ENCODE peak calls at places on chromosome 4, in five cellular contexts. One of them, this sample, is unnamed.
A peak's percentile ranks its signal among the peaks of the same experiment; 100 is the strongest.

GRCh38 chr4:169612869-169613859 is 781 bp upstream of the NEK1 start:
- DNase-seq in fibroblast of gingiva: peak; percentile 66
- DNase-seq in NCI-H226: peak; percentile 48
- DNase-seq in brain microvascular endothelial cell: peak; percentile 82
- DNase-seq in lung microvascular endothelial cell: peak; percentile 84
- DNase-seq in this sample: no peak

GRCh38 chr4:102350634-102351033 is 5.4 kb upstream of the SLC39A8 start:
- DNase-seq in fibroblast of gingiva: no peak
- DNase-seq in NCI-H226: no peak
- DNase-seq in brain microvascular endothelial cell: no peak
- DNase-seq in lung microvascular endothelial cell: no peak
- DNase-seq in this sample: no peak

GRCh38 chr4:108170729-108171540 is 2.2 kb upstream of the LEF1 start:
- DNase-seq in fibroblast of gingiva: no peak
- DNase-seq in NCI-H226: no peak
- DNase-seq in brain microvascular endothelial cell: no peak
- DNase-seq in lung microvascular endothelial cell: no peak
- DNase-seq in this sample: no peak

GRCh38 chr4:167934216-167934615 is 158.1 kb upstream of the ANXA10 start:
- DNase-seq in fibroblast of gingiva: no peak
- DNase-seq in NCI-H226: no peak
- DNase-seq in brain microvascular endothelial cell: no peak
- DNase-seq in lung microvascular endothelial cell: no peak
- DNase-seq in this sample: no peak

GRCh38 chr4:67087897-67088296 is 457.4 kb downstream of the CENPC start:
- DNase-seq in fibroblast of gingiva: no peak
- DNase-seq in NCI-H226: no peak
- DNase-seq in brain microvascular endothelial cell: peak; percentile 12
- DNase-seq in lung microvascular endothelial cell: peak; percentile 0
- DNase-seq in this sample: no peak

GRCh38 chr4:40915318-40916217 is 165.8 kb downstream of the NSUN7 start:
- DNase-seq in fibroblast of gingiva: no peak
- DNase-seq in NCI-H226: no peak
- DNase-seq in brain microvascular endothelial cell: peak; percentile 47
- DNase-seq in lung microvascular endothelial cell: no peak
- DNase-seq in this sample: no peak

GRCh38 chr4:151922306-151922705 is 161.5 kb upstream of the GATB start:
- DNase-seq in fibroblast of gingiva: no peak
- DNase-seq in NCI-H226: peak; percentile 58
- DNase-seq in brain microvascular endothelial cell: no peak
- DNase-seq in lung microvascular endothelial cell: no peak
- DNase-seq in this sample: no peak

GRCh38 chr4:3320361-3321023 is 27.7 kb downstream of the RGS12 start:
- DNase-seq in fibroblast of gingiva: no peak
- DNase-seq in NCI-H226: no peak
- DNase-seq in brain microvascular endothelial cell: no peak
- DNase-seq in lung microvascular endothelial cell: no peak
- DNase-seq in this sample: no peak

GRCh38 chr4:3857316-3857926 is 91.2 kb downstream of the ADRA2C start:
- DNase-seq in fibroblast of gingiva: no peak
- DNase-seq in NCI-H226: no peak
- DNase-seq in brain microvascular endothelial cell: no peak
- DNase-seq in lung microvascular endothelial cell: no peak
- DNase-seq in this sample: no peak

GRCh38 chr4:139018501-139018900 is 2.9 kb downstream of the NOCT start:
- DNase-seq in fibroblast of gingiva: no peak
- DNase-seq in NCI-H226: no peak
- DNase-seq in brain microvascular endothelial cell: no peak
- DNase-seq in lung microvascular endothelial cell: no peak
- DNase-seq in this sample: no peak

GRCh38 chr4:14918336-14918735 is 83.9 kb upstream of the CPEB2 start:
- DNase-seq in fibroblast of gingiva: no peak
- DNase-seq in NCI-H226: no peak
- DNase-seq in brain microvascular endothelial cell: no peak
- DNase-seq in lung microvascular endothelial cell: no peak
- DNase-seq in this sample: no peak

GRCh38 chr4:119142837-119143236 is 7.2 kb downstream of the MYOZ2 start:
- DNase-seq in fibroblast of gingiva: no peak
- DNase-seq in NCI-H226: no peak
- DNase-seq in brain microvascular endothelial cell: no peak
- DNase-seq in lung microvascular endothelial cell: no peak
- DNase-seq in this sample: no peak

GRCh38 chr4:152672403-152673092 is 7.2 kb downstream of the TMEM154 start:
- DNase-seq in fibroblast of gingiva: no peak
- DNase-seq in NCI-H226: no peak
- DNase-seq in brain microvascular endothelial cell: no peak
- DNase-seq in lung microvascular endothelial cell: no peak
- DNase-seq in this sample: no peak

GRCh38 chr4:1008840-1009646 is 2.4 kb upstream of the FGFRL1 start:
- DNase-seq in fibroblast of gingiva: no peak
- DNase-seq in NCI-H226: peak; percentile 13
- DNase-seq in brain microvascular endothelial cell: no peak
- DNase-seq in lung microvascular endothelial cell: no peak
- DNase-seq in this sample: no peak

GRCh38 chr4:84389406-84389805 is 109.7 kb downstream of the NKX6-1 start:
- DNase-seq in fibroblast of gingiva: no peak
- DNase-seq in NCI-H226: no peak
- DNase-seq in brain microvascular endothelial cell: peak; percentile 40
- DNase-seq in lung microvascular endothelial cell: no peak
- DNase-seq in this sample: no peak

GRCh38 chr4:41660350-41660749 is 88.2 kb downstream of the PHOX2B start:
- DNase-seq in fibroblast of gingiva: no peak
- DNase-seq in NCI-H226: no peak
- DNase-seq in brain microvascular endothelial cell: no peak
- DNase-seq in lung microvascular endothelial cell: no peak
- DNase-seq in this sample: no peak

GRCh38 chr4:25807101-25807728 is 55.6 kb downstream of the SEL1L3 start:
- DNase-seq in fibroblast of gingiva: no peak
- DNase-seq in NCI-H226: no peak
- DNase-seq in brain microvascular endothelial cell: no peak
- DNase-seq in lung microvascular endothelial cell: no peak
- DNase-seq in this sample: no peak

GRCh38 chr4:5619913-5620625 is 88.3 kb downstream of the EVC2 start:
- DNase-seq in fibroblast of gingiva: peak; percentile 55
- DNase-seq in NCI-H226: no peak
- DNase-seq in brain microvascular endothelial cell: no peak
- DNase-seq in lung microvascular endothelial cell: no peak
- DNase-seq in this sample: no peak

GRCh38 chr4:21649691-21650090 is 298.9 kb downstream of the KCNIP4 start:
- DNase-seq in fibroblast of gingiva: no peak
- DNase-seq in NCI-H226: no peak
- DNase-seq in brain microvascular endothelial cell: no peak
- DNase-seq in lung microvascular endothelial cell: no peak
- DNase-seq in this sample: no peak

GRCh38 chr4:153116801-153117200 is 87.4 kb upstream of the TRIM2 start:
- DNase-seq in fibroblast of gingiva: no peak
- DNase-seq in NCI-H226: no peak
- DNase-seq in brain microvascular endothelial cell: no peak
- DNase-seq in lung microvascular endothelial cell: no peak
- DNase-seq in this sample: no peak

GRCh38 chr4:48337726-48338125 is 3.6 kb upstream of the SLAIN2 start:
- DNase-seq in fibroblast of gingiva: peak; percentile 30
- DNase-seq in NCI-H226: no peak
- DNase-seq in brain microvascular endothelial cell: no peak
- DNase-seq in lung microvascular endothelial cell: no peak
- DNase-seq in this sample: no peak

GRCh38 chr4:38131371-38132139 is 171.4 kb downstream of the PTTG2 start:
- DNase-seq in fibroblast of gingiva: no peak
- DNase-seq in NCI-H226: no peak
- DNase-seq in brain microvascular endothelial cell: peak; percentile 49
- DNase-seq in lung microvascular endothelial cell: peak; percentile 25
- DNase-seq in this sample: no peak

GRCh38 chr4:54587107-54587506 is 70.7 kb upstream of the KIT start:
- DNase-seq in fibroblast of gingiva: no peak
- DNase-seq in NCI-H226: no peak
- DNase-seq in brain microvascular endothelial cell: no peak
- DNase-seq in lung microvascular endothelial cell: no peak
- DNase-seq in this sample: no peak

GRCh38 chr4:153260553-153261306 is 56.5 kb downstream of the TRIM2 start:
- DNase-seq in fibroblast of gingiva: peak; percentile 36
- DNase-seq in NCI-H226: no peak
- DNase-seq in brain microvascular endothelial cell: no peak
- DNase-seq in lung microvascular endothelial cell: peak; percentile 69
- DNase-seq in this sample: no peak

GRCh38 chr4:92101609-92102231 is 202.0 kb upstream of the GRID2 start:
- DNase-seq in fibroblast of gingiva: peak; percentile 71
- DNase-seq in NCI-H226: peak; percentile 49
- DNase-seq in brain microvascular endothelial cell: no peak
- DNase-seq in lung microvascular endothelial cell: no peak
- DNase-seq in this sample: peak; percentile 69